ENCODE peak calls at places on chromosomes 5 and 9, in seven cellular contexts. One of them, this sample, is unnamed.

GRCh38 chr9:114452219-114453169 is 52.8 kb downstream of the WHRN start:
- DNase-seq in astrocyte of the cerebellum: no peak
- DNase-seq in brain microvascular endothelial cell: no peak
- DNase-seq in AG10803: no peak
- DNase-seq in stomach: peak
- DNase-seq in left lung: no peak
- DNase-seq in adrenal gland: peak
- DNase-seq in this sample: no peak

GRCh38 chr5:178787889-178788288 is 57.4 kb upstream of the ZNF354A start:
- DNase-seq in stomach: no peak
- DNase-seq in adrenal gland: no peak
- DNase-seq in astrocyte of the cerebellum: no peak
- DNase-seq in brain microvascular endothelial cell: no peak
- DNase-seq in left lung: no peak
- DNase-seq in AG10803: no peak
- DNase-seq in this sample: no peak

GRCh38 chr5:19886123-19886921 is 101.7 kb downstream of the CDH18 start:
- DNase-seq in adrenal gland: no peak
- DNase-seq in astrocyte of the cerebellum: peak
- DNase-seq in brain microvascular endothelial cell: peak
- DNase-seq in left lung: no peak
- DNase-seq in stomach: no peak
- DNase-seq in AG10803: peak
- DNase-seq in this sample: peak

GRCh38 chr5:170109059-170110031 is 3.6 kb downstream of the FOXI1 start:
- DNase-seq in AG10803: no peak
- DNase-seq in stomach: no peak
- DNase-seq in adrenal gland: no peak
- DNase-seq in astrocyte of the cerebellum: no peak
- DNase-seq in left lung: no peak
- DNase-seq in brain microvascular endothelial cell: no peak
- DNase-seq in this sample: no peak

GRCh38 chr9:84705128-84705527 is 35.6 kb downstream of the NTRK2 start:
- DNase-seq in AG10803: no peak
- DNase-seq in left lung: no peak
- DNase-seq in astrocyte of the cerebellum: peak
- DNase-seq in adrenal gland: no peak
- DNase-seq in stomach: no peak
- DNase-seq in brain microvascular endothelial cell: no peak
- DNase-seq in this sample: no peak

GRCh38 chr5:87877495-87877894 is 391.1 kb downstream of the TMEM161B start:
- DNase-seq in brain microvascular endothelial cell: no peak
- DNase-seq in stomach: no peak
- DNase-seq in adrenal gland: no peak
- DNase-seq in left lung: no peak
- DNase-seq in AG10803: no peak
- DNase-seq in astrocyte of the cerebellum: no peak
- DNase-seq in this sample: no peak

GRCh38 chr5:169268019-169268418 is 32.9 kb downstream of the SLIT3 start:
- DNase-seq in left lung: no peak
- DNase-seq in astrocyte of the cerebellum: no peak
- DNase-seq in brain microvascular endothelial cell: no peak
- DNase-seq in stomach: no peak
- DNase-seq in adrenal gland: no peak
- DNase-seq in AG10803: peak
- DNase-seq in this sample: no peak

GRCh38 chr5:60382761-60383160 is 317.2 kb downstream of the DEPDC1B start:
- DNase-seq in stomach: no peak
- DNase-seq in adrenal gland: no peak
- DNase-seq in astrocyte of the cerebellum: peak
- DNase-seq in left lung: no peak
- DNase-seq in brain microvascular endothelial cell: peak
- DNase-seq in AG10803: peak
- DNase-seq in this sample: peak

GRCh38 chr9:13427587-13427986 is 148.1 kb upstream of the MPDZ start:
- DNase-seq in adrenal gland: no peak
- DNase-seq in brain microvascular endothelial cell: peak
- DNase-seq in AG10803: peak
- DNase-seq in stomach: no peak
- DNase-seq in left lung: no peak
- DNase-seq in astrocyte of the cerebellum: peak
- DNase-seq in this sample: peak

GRCh38 chr5:38104497-38105230 is 153.7 kb upstream of the EGFLAM start:
- DNase-seq in astrocyte of the cerebellum: no peak
- DNase-seq in AG10803: no peak
- DNase-seq in adrenal gland: no peak
- DNase-seq in stomach: no peak
- DNase-seq in brain microvascular endothelial cell: peak
- DNase-seq in left lung: no peak
- DNase-seq in this sample: peak

GRCh38 chr9:79799691-79800345 is 228.1 kb downstream of the TLE4 start:
- DNase-seq in stomach: no peak
- DNase-seq in left lung: no peak
- DNase-seq in astrocyte of the cerebellum: peak
- DNase-seq in AG10803: no peak
- DNase-seq in brain microvascular endothelial cell: peak
- DNase-seq in adrenal gland: no peak
- DNase-seq in this sample: peak

GRCh38 chr9:68775003-68775730 is 70.1 kb downstream of the PIP5K1B start:
- DNase-seq in astrocyte of the cerebellum: no peak
- DNase-seq in brain microvascular endothelial cell: peak
- DNase-seq in AG10803: peak
- DNase-seq in adrenal gland: no peak
- DNase-seq in stomach: no peak
- DNase-seq in left lung: no peak
- DNase-seq in this sample: peak

GRCh38 chr5:128036961-128037360 is 46.6 kb upstream of the SLC12A2 start:
- DNase-seq in brain microvascular endothelial cell: no peak
- DNase-seq in left lung: no peak
- DNase-seq in AG10803: peak
- DNase-seq in astrocyte of the cerebellum: no peak
- DNase-seq in adrenal gland: no peak
- DNase-seq in stomach: no peak
- DNase-seq in this sample: peak

GRCh38 chr9:113538646-113539430 is 75.3 kb downstream of the RGS3 start:
- DNase-seq in stomach: no peak
- DNase-seq in brain microvascular endothelial cell: no peak
- DNase-seq in left lung: no peak
- DNase-seq in adrenal gland: no peak
- DNase-seq in AG10803: no peak
- DNase-seq in astrocyte of the cerebellum: no peak
- DNase-seq in this sample: no peak

GRCh38 chr5:132301341-132302274 is 7.4 kb downstream of the SLC22A4 start:
- DNase-seq in adrenal gland: no peak
- DNase-seq in AG10803: no peak
- DNase-seq in stomach: peak
- DNase-seq in brain microvascular endothelial cell: no peak
- DNase-seq in astrocyte of the cerebellum: no peak
- DNase-seq in left lung: no peak
- DNase-seq in this sample: no peak

GRCh38 chr5:102755691-102756371 is 726 bp downstream of the PAM start:
- DNase-seq in astrocyte of the cerebellum: no peak
- DNase-seq in adrenal gland: peak
- DNase-seq in AG10803: peak
- DNase-seq in brain microvascular endothelial cell: peak
- DNase-seq in left lung: peak
- DNase-seq in stomach: peak
- DNase-seq in this sample: peak

GRCh38 chr9:131395027-131395744 is 1.3 kb downstream of the PRRC2B start:
- DNase-seq in adrenal gland: no peak
- DNase-seq in astrocyte of the cerebellum: no peak
- DNase-seq in AG10803: no peak
- DNase-seq in brain microvascular endothelial cell: no peak
- DNase-seq in stomach: peak
- DNase-seq in left lung: peak
- DNase-seq in this sample: peak

GRCh38 chr9:89026878-89027277 is 35.6 kb downstream of the S1PR3 start:
- DNase-seq in stomach: no peak
- DNase-seq in brain microvascular endothelial cell: no peak
- DNase-seq in left lung: no peak
- DNase-seq in adrenal gland: no peak
- DNase-seq in AG10803: no peak
- DNase-seq in astrocyte of the cerebellum: no peak
- DNase-seq in this sample: no peak

GRCh38 chr9:34253460-34253837 is 74.6 kb downstream of the UBAP1 start:
- DNase-seq in adrenal gland: peak
- DNase-seq in brain microvascular endothelial cell: peak
- DNase-seq in AG10803: peak
- DNase-seq in left lung: no peak
- DNase-seq in stomach: no peak
- DNase-seq in astrocyte of the cerebellum: no peak
- DNase-seq in this sample: peak

GRCh38 chr9:36165766-36166149 is 3.4 kb upstream of the CCIN start:
- DNase-seq in left lung: no peak
- DNase-seq in brain microvascular endothelial cell: no peak
- DNase-seq in astrocyte of the cerebellum: no peak
- DNase-seq in stomach: no peak
- DNase-seq in AG10803: peak
- DNase-seq in adrenal gland: no peak
- DNase-seq in this sample: no peak

GRCh38 chr9:136944094-136944518 is 432 bp downstream of the FBXW5 start:
- DNase-seq in stomach: peak
- DNase-seq in brain microvascular endothelial cell: no peak
- DNase-seq in adrenal gland: no peak
- DNase-seq in astrocyte of the cerebellum: no peak
- DNase-seq in left lung: no peak
- DNase-seq in AG10803: peak
- DNase-seq in this sample: peak

GRCh38 chr9:117234178-117234577 is 180.7 kb downstream of the ASTN2 start:
- DNase-seq in astrocyte of the cerebellum: no peak
- DNase-seq in AG10803: no peak
- DNase-seq in stomach: no peak
- DNase-seq in adrenal gland: no peak
- DNase-seq in brain microvascular endothelial cell: no peak
- DNase-seq in left lung: no peak
- DNase-seq in this sample: no peak

GRCh38 chr5:134073404-134073803 is 41.1 kb upstream of the TCF7 start:
- DNase-seq in brain microvascular endothelial cell: peak
- DNase-seq in astrocyte of the cerebellum: no peak
- DNase-seq in left lung: no peak
- DNase-seq in stomach: no peak
- DNase-seq in adrenal gland: no peak
- DNase-seq in AG10803: peak
- DNase-seq in this sample: no peak

GRCh38 chr9:105039180-105039799 is 111.3 kb upstream of the ABCA1 start:
- DNase-seq in left lung: no peak
- DNase-seq in stomach: no peak
- DNase-seq in AG10803: no peak
- DNase-seq in adrenal gland: no peak
- DNase-seq in brain microvascular endothelial cell: no peak
- DNase-seq in astrocyte of the cerebellum: no peak
- DNase-seq in this sample: no peak

GRCh38 chr9:75063556-75064305 is 24.2 kb downstream of the NMRK1 start:
- DNase-seq in AG10803: no peak
- DNase-seq in stomach: no peak
- DNase-seq in left lung: no peak
- DNase-seq in brain microvascular endothelial cell: no peak
- DNase-seq in astrocyte of the cerebellum: no peak
- DNase-seq in adrenal gland: no peak
- DNase-seq in this sample: no peak

GRCh38 chr9:12702160-12702758 is 9.1 kb downstream of the TYRP1 start:
- DNase-seq in AG10803: peak
- DNase-seq in stomach: no peak
- DNase-seq in brain microvascular endothelial cell: peak
- DNase-seq in adrenal gland: peak
- DNase-seq in left lung: no peak
- DNase-seq in astrocyte of the cerebellum: peak
- DNase-seq in this sample: peak

GRCh38 chr9:127170652-127171051 is 48.2 kb upstream of the ANGPTL2 start:
- DNase-seq in adrenal gland: no peak
- DNase-seq in stomach: peak
- DNase-seq in left lung: no peak
- DNase-seq in brain microvascular endothelial cell: no peak
- DNase-seq in AG10803: no peak
- DNase-seq in astrocyte of the cerebellum: no peak
- DNase-seq in this sample: no peak

GRCh38 chr5:172114875-172115422 is 73.1 kb downstream of the STK10 start:
- DNase-seq in left lung: peak
- DNase-seq in astrocyte of the cerebellum: no peak
- DNase-seq in brain microvascular endothelial cell: no peak
- DNase-seq in AG10803: no peak
- DNase-seq in adrenal gland: no peak
- DNase-seq in stomach: peak
- DNase-seq in this sample: no peak

GRCh38 chr9:18238254-18238653 is 235.7 kb upstream of the ADAMTSL1 start:
- DNase-seq in adrenal gland: no peak
- DNase-seq in stomach: no peak
- DNase-seq in astrocyte of the cerebellum: peak
- DNase-seq in left lung: no peak
- DNase-seq in AG10803: peak
- DNase-seq in brain microvascular endothelial cell: peak
- DNase-seq in this sample: peak
- H3K4me3 ChIP-seq in adrenal gland: no peak
- H3K4me3 ChIP-seq in stomach: no peak
- H3K4me3 ChIP-seq in astrocyte of the cerebellum: no peak
- H3K4me3 ChIP-seq in left lung: no peak
- H3K4me3 ChIP-seq in AG10803: no peak
- H3K4me3 ChIP-seq in brain microvascular endothelial cell: no peak
- H3K4me3 ChIP-seq in this sample: no peak

GRCh38 chr5:159209438-159210305 is at the start of gene RNF145:
- DNase-seq in astrocyte of the cerebellum: peak
- DNase-seq in AG10803: peak
- DNase-seq in left lung: peak
- DNase-seq in brain microvascular endothelial cell: peak
- DNase-seq in adrenal gland: peak
- DNase-seq in stomach: peak
- DNase-seq in this sample: peak
- H3K4me3 ChIP-seq in astrocyte of the cerebellum: peak
- H3K4me3 ChIP-seq in AG10803: peak
- H3K4me3 ChIP-seq in left lung: peak
- H3K4me3 ChIP-seq in brain microvascular endothelial cell: peak
- H3K4me3 ChIP-seq in adrenal gland: peak
- H3K4me3 ChIP-seq in stomach: peak
- H3K4me3 ChIP-seq in this sample: peak

DNA sequence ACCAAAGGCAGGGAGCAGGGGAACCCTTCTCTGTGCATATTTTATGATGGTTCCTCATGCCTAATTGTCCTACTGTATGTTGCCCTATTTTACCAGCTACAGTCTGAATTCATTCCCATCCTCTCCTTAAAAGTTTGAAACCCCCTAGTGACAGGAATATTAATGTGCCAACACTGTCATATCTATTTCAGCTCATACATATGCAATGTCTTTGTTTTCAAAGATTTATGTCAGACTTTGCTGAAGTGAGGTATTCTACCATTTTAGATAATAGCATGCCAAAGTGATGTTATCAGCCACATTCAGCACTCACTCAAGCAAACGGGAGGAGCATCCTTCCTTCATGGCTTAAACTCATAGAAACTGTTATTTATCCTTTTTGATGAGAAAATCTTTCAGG is 696.6 kb downstream of the NR2F1-AS1 start:
- DNase-seq in astrocyte of the cerebellum: no peak
- DNase-seq in AG10803: no peak
- DNase-seq in left lung: no peak
- DNase-seq in stomach: no peak
- DNase-seq in brain microvascular endothelial cell: peak
- DNase-seq in adrenal gland: no peak
- DNase-seq in this sample: no peak
- H3K4me3 ChIP-seq in astrocyte of the cerebellum: no peak
- H3K4me3 ChIP-seq in AG10803: no peak
- H3K4me3 ChIP-seq in left lung: no peak
- H3K4me3 ChIP-seq in stomach: no peak
- H3K4me3 ChIP-seq in brain microvascular endothelial cell: no peak
- H3K4me3 ChIP-seq in adrenal gland: no peak
- H3K4me3 ChIP-seq in this sample: no peak

GRCh38 chr9:93467462-93467861 is 14.1 kb upstream of the FAM120AOS start:
- DNase-seq in astrocyte of the cerebellum: no peak
- DNase-seq in left lung: no peak
- DNase-seq in AG10803: no peak
- DNase-seq in adrenal gland: no peak
- DNase-seq in stomach: peak
- DNase-seq in brain microvascular endothelial cell: no peak
- DNase-seq in this sample: no peak
- H3K4me3 ChIP-seq in astrocyte of the cerebellum: no peak
- H3K4me3 ChIP-seq in left lung: no peak
- H3K4me3 ChIP-seq in AG10803: no peak
- H3K4me3 ChIP-seq in adrenal gland: no peak
- H3K4me3 ChIP-seq in stomach: no peak
- H3K4me3 ChIP-seq in brain microvascular endothelial cell: no peak
- H3K4me3 ChIP-seq in this sample: no peak